ENCODE peak calls at places on chromosomes 1 and 21, in four cellular contexts. N, K, Z and A are unnamed samples.

GRCh38 chr1:56329970-56330369 is 249.4 kb downstream of the PLPP3 start:
- DNase-seq in N (no peak), K (no peak), Z (no peak), A (no peak)

GRCh38 chr21:42683371-42684108 is 30.1 kb downstream of the PDE9A start:
- DNase-seq in N (no peak), K (no peak), Z (no peak), A (no peak)

GRCh38 chr1:39065542-39065941 is 39.4 kb downstream of the NDUFS5 start:
- DNase-seq in N (no peak), K (no peak), Z (no peak), A (no peak)

GRCh38 chr1:15742339-15742801 is at the start of gene TMEM82:
- DNase-seq in N (peak; percentile 91), K (no peak), Z (peak; percentile 73), A (peak; percentile 78)

GRCh38 chr1:240611619-240612490 is at the start of gene GREM2:
- DNase-seq in N (peak; percentile 76), K (peak; percentile 79), Z (peak; percentile 75), A (peak; percentile 66)

GRCh38 chr1:39671793-39672550 is at the start of gene NT5C1A:
- DNase-seq in N (no peak), K (peak; percentile 69), Z (no peak), A (no peak)

GRCh38 chr1:239011382-239011781 is 375.0 kb upstream of the CHRM3 start:
- DNase-seq in N (no peak), K (no peak), Z (no peak), A (no peak)

GRCh38 chr1:151156515-151156819 is at the start of gene TNFAIP8L2:
- DNase-seq in N (no peak), K (no peak), Z (peak; percentile 8), A (peak; percentile 75)

GRCh38 chr1:226083303-226084101 is 21.0 kb downstream of the H3-3A start:
- DNase-seq in N (peak; percentile 92), K (peak; percentile 96), Z (peak; percentile 80), A (peak; percentile 96)

GRCh38 chr1:68442822-68443556 is 6.8 kb downstream of the RPE65 start:
- DNase-seq in N (peak; percentile 44), K (no peak), Z (peak; percentile 73), A (no peak)

GRCh38 chr1:67647036-67647798 is 37.8 kb upstream of the GADD45A start:
- DNase-seq in N (peak; percentile 93), K (no peak), Z (peak; percentile 26), A (peak; percentile 48)

GRCh38 chr1:7565099-7565750 is 205.9 kb upstream of the VAMP3 start:
- DNase-seq in N (no peak), K (peak; percentile 10), Z (no peak), A (no peak)

GRCh38 chr21:45870851-45871615 is 110.5 kb upstream of the COL6A1 start:
- DNase-seq in N (no peak), K (no peak), Z (no peak), A (no peak)

GRCh38 chr1:169078163-169078883 is 28.2 kb upstream of the ATP1B1 start:
- DNase-seq in N (no peak), K (no peak), Z (no peak), A (no peak)

GRCh38 chr21:45554477-45555175 is 12.4 kb upstream of the SLC19A1 start:
- DNase-seq in N (peak; percentile 94), K (peak; percentile 95), Z (peak; percentile 51), A (peak; percentile 88)

GRCh38 chr21:17784604-17785402 is 34.4 kb downstream of the C21orf91 start:
- DNase-seq in N (no peak), K (no peak), Z (no peak), A (no peak)

GRCh38 chr1:223123238-223123976 is 19.6 kb downstream of the TLR5 start:
- DNase-seq in N (peak; percentile 68), K (peak; percentile 79), Z (peak; percentile 81), A (peak; percentile 66)

GRCh38 chr1:207919523-207920210 is 8.7 kb upstream of the CD34 start:
- DNase-seq in N (no peak), K (no peak), Z (no peak), A (no peak)

GRCh38 chr1:63198921-63199530 is 123.3 kb upstream of the FOXD3 start:
- DNase-seq in N (no peak), K (no peak), Z (peak; percentile 16), A (no peak)

GRCh38 chr21:30234643-30235042 is 18.7 kb upstream of the CLDN8 start:
- DNase-seq in N (no peak), K (no peak), Z (no peak), A (no peak)

GRCh38 chr1:90926971-90927370 is 94.9 kb downstream of the ZNF644 start:
- DNase-seq in N (no peak), K (no peak), Z (peak; percentile 68), A (no peak)

GRCh38 chr1:2154022-2154421 is 40.5 kb downstream of the FAAP20 start:
- DNase-seq in N (no peak), K (no peak), Z (no peak), A (no peak)

GRCh38 chr21:45295576-45296365 is 8.1 kb upstream of the POFUT2 start:
- DNase-seq in N (no peak), K (peak; percentile 47), Z (no peak), A (peak; percentile 13)

GRCh38 chr1:218402771-218403110 is 57.6 kb downstream of the TGFB2 start:
- DNase-seq in N (no peak), K (no peak), Z (no peak), A (no peak)

GRCh38 chr1:65119951-65120350 is 28.1 kb upstream of the AK4 start:
- DNase-seq in N (no peak), K (no peak), Z (peak; percentile 8), A (no peak)

GRCh38 chr1:217402301-217402700 is 228.6 kb downstream of the GPATCH2 start:
- DNase-seq in N (no peak), K (no peak), Z (no peak), A (no peak)

GRCh38 chr1:209384710-209385550 is 198.6 kb upstream of the CAMK1G start:
- DNase-seq in N (no peak), K (no peak), Z (no peak), A (no peak)

GRCh38 chr1:109783436-109783835 is 19.7 kb upstream of the EPS8L3 start:
- DNase-seq in N (no peak), K (peak; percentile 35), Z (peak; percentile 84), A (peak; percentile 46)

GRCh38 chr21:45355573-45355972 is 49.4 kb upstream of the COL18A1 start:
- DNase-seq in N (no peak), K (no peak), Z (no peak), A (no peak)

GRCh38 chr1:198205021-198205684 is 48.4 kb downstream of the NEK7 start:
- DNase-seq in N (no peak), K (no peak), Z (no peak), A (no peak)

GRCh38 chr1:214404154-214404553 is 123.2 kb downstream of the SMYD2 start:
- DNase-seq in N (no peak), K (no peak), Z (no peak), A (no peak)

DNA sequence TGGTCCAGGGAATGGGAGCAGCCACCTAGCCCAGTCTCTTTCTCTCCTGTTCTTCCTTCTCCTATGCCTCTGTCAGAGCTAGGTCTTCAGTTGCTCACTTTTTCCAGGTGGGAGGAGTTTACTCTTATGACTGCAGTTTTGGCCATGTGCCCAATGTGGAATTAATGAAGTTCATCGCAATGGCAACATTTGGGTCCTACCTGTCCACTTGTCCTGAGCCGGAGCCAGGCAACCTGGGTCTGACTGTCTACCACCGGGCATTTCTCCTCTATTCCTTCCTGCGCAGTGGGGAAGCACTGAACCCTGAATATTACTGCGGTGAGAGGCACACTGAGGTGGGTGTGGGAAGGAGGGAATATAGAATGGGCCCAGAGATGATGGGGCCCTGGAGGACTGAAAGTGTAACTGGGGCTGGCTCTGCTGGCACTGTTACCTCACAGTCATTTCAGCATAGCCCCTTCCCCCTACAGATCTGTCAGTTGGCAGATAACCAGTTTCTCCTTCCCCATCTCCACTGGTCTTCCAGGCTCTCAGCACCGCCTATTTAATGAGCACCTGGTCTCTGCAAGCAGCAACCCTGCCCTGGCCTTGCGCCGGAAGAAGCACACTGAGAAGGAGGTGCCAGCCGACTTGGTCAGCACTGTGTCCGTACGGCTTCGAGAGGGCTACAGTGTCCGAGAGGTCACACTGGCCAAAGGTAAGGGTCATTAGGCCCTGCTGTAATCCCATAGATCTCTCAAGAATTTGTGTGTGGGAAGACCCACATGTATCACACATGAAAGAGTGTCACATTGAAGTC is 30.1 kb downstream of the SZT2 start:
- DNase-seq in N (no peak), K (no peak), Z (no peak), A (no peak)
- H3K36me3 ChIP-seq in N (peaks cover 17% of the 10 kb centered on the region), K (no peaks in the 10 kb centered on the region), Z (peaks cover 18% of the 10 kb centered on the region), A (peaks cover 20% of the 10 kb centered on the region)

DNA sequence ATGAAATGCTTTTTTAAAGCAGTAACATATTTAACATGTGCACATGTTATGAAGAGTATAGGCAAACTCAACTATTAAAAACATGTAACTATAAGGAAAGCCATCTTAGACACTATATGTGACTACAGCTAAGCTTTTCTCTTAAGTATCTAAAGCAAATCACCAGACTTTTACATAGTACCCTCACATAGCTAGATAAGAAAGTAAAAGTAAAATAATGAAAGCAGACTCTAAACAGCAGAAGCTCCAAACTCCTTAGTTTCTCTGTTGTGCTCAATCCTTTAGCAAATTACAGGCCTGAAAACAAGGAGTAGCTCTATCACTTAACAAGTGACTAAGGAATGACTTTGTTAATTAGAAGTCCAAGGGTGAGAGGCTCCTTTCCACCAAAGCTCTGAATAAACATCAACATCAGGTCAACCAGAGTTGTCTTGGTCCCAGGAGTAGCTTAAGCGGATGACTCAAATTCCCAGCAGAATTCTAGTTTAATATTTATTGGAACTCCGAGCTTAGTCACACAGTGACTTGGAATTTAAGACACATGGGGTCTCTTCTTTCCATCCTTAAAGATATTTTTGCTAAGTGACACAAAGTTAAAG is 6.0 kb downstream of the NRIP1 start:
- DNase-seq in N (no peak), K (no peak), Z (peak; percentile 85), A (no peak)
- H3K4me3 ChIP-seq in N (no peak overlapping the region), K (no peak overlapping the region), Z (no peak overlapping the region), A (no peak overlapping the region)

DNA sequence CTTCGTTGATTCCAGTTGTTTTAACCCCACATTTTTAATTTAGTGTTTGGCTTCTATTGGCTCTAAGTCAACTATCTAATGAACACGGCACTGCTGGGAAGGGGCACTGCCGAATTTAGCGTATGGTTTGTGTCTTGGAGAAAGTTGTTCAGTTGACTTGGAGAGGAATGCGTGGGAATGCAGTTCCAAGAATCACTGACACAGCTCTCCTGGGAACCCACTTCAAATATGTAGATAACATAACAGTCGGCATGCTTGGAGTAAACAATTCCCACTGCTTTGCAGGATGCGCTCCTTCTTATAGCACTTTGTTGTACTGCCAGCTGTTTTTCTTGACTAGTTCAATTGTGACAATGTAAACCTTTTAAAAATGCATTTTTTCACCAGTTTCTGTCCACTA is 104.3 kb downstream of the RYR2 start:
- DNase-seq in N (no peak), K (no peak), Z (peak; percentile 51), A (no peak)
- H3K4me1 ChIP-seq in N (no peaks in the 10 kb centered on the region), K (peaks cover 12% of the 10 kb centered on the region), Z (peaks cover 2% of the 10 kb centered on the region), A (no peaks in the 10 kb centered on the region)

GRCh38 chr1:26771643-26772321 is 16.0 kb upstream of the PIGV start:
- DNase-seq in N (no peak), K (peak; percentile 70), Z (peak; percentile 95), A (no peak)

GRCh38 chr1:26772687-26773086 is 15.1 kb upstream of the PIGV start:
- DNase-seq in N (no peak), K (no peak), Z (peak; percentile 71), A (no peak)

GRCh38 chr1:26771285-26771642 is 16.5 kb upstream of the PIGV start:
- DNase-seq in N (no peak), K (no peak), Z (no peak), A (no peak)

GRCh38 chr1:26768755-26769154 is 19.0 kb upstream of the PIGV start:
- DNase-seq in N (no peak), K (no peak), Z (no peak), A (no peak)

DNA sequence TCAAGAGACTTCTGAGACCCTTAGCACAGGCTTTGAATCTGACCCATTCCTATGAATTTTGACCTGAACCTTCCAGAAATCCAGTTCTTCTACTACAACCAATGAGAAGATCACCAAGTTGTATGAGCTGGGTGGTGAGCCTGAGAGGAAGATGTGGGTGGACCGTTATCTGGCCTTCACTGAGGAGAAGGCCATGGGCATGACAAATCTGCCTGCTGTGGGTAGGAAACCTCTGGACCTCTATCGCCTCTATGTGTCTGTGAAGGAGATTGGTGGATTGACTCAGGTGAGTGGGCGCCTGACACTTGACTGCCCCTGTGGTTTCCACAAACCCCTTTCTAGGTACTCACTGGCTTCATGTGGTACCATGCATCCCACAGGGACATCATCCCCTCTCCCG is 20.0 kb upstream of the PIGV start:
- DNase-seq in N (no peak), K (no peak), Z (no peak), A (no peak)
- H3K36me3 ChIP-seq in N (peaks cover 21% of the 10 kb centered on the region), K (no peaks in the 10 kb centered on the region), Z (peaks cover 37% of the 10 kb centered on the region), A (peaks cover 12% of the 10 kb centered on the region)